ENCODE peak calls at places on chromosomes 5 and 9, in four cellular contexts. M, W, F and Q are unnamed samples.

GRCh38 chr5:109558364-109558763 is 131.4 kb upstream of the MAN2A1 start:
- DNase-seq in M (no peak), W (no peak), F (no peak), Q (no peak)

GRCh38 chr5:108379722-108380530 is 2.0 kb downstream of the FBXL17 start:
- DNase-seq in M (peak), W (no peak), F (no peak), Q (no peak)

GRCh38 chr5:173670130-173670591 is 53.7 kb upstream of the BOD1 start:
- DNase-seq in M (no peak), W (no peak), F (no peak), Q (peak)

GRCh38 chr5:78288246-78288645 is 6.3 kb downstream of the AP3B1 start:
- DNase-seq in M (no peak), W (no peak), F (no peak), Q (no peak)

GRCh38 chr5:1542755-1543154 is 19.0 kb upstream of the LPCAT1 start:
- DNase-seq in M (no peak), W (peak), F (peak), Q (peak)

GRCh38 chr5:68433921-68434879 is 218.6 kb downstream of the PIK3R1 start:
- DNase-seq in M (peak), W (peak), F (peak), Q (peak)

GRCh38 chr9:75490326-75490725 is 400.1 kb upstream of the PCSK5 start:
- DNase-seq in M (no peak), W (no peak), F (no peak), Q (no peak)

GRCh38 chr5:98735806-98736507 is 37.5 kb upstream of the RGMB start:
- DNase-seq in M (no peak), W (no peak), F (no peak), Q (no peak)